ENCODE peak calls at places on chromosomes 6 and 20, in nine cellular contexts. One of them, this sample, is unnamed.

GRCh38 chr6:125926711-125927110 is 29.9 kb upstream of the HINT3 start:
- DNase-seq in iris pigment epithelial cell: no peak
- DNase-seq in Calu3: no peak
- DNase-seq in germinal center: no peak
- DNase-seq in upper lobe of right lung: no peak
- DNase-seq in HFFc6: no peak
- DNase-seq in mesothelial cell of epicardium: no peak
- DNase-seq in activated CD4-positive, alpha-beta memory T cell treated with anti-CD3 and anti-CD28 coated beads for 36 hours: no peak
- DNase-seq in brain pericyte: no peak
- DNase-seq in this sample: no peak

GRCh38 chr20:48538856-48539255 is 288.9 kb downstream of the PREX1 start:
- DNase-seq in activated CD4-positive, alpha-beta memory T cell treated with anti-CD3 and anti-CD28 coated beads for 36 hours: no peak
- DNase-seq in brain pericyte: no peak
- DNase-seq in upper lobe of right lung: no peak
- DNase-seq in germinal center: no peak
- DNase-seq in HFFc6: no peak
- DNase-seq in Calu3: no peak
- DNase-seq in mesothelial cell of epicardium: no peak
- DNase-seq in iris pigment epithelial cell: peak; percentile 8
- DNase-seq in this sample: peak; percentile 66

GRCh38 chr20:59785118-59785959 is 148.1 kb downstream of the SYCP2 start:
- DNase-seq in activated CD4-positive, alpha-beta memory T cell treated with anti-CD3 and anti-CD28 coated beads for 36 hours: no peak
- DNase-seq in Calu3: no peak
- DNase-seq in brain pericyte: no peak
- DNase-seq in mesothelial cell of epicardium: peak; percentile 25
- DNase-seq in upper lobe of right lung: no peak
- DNase-seq in germinal center: no peak
- DNase-seq in HFFc6: no peak
- DNase-seq in iris pigment epithelial cell: no peak
- DNase-seq in this sample: no peak

GRCh38 chr20:11849270-11849920 is 68.3 kb upstream of the BTBD3 start:
- DNase-seq in iris pigment epithelial cell: peak; percentile 83
- DNase-seq in HFFc6: no peak
- DNase-seq in activated CD4-positive, alpha-beta memory T cell treated with anti-CD3 and anti-CD28 coated beads for 36 hours: no peak
- DNase-seq in upper lobe of right lung: no peak
- DNase-seq in mesothelial cell of epicardium: no peak
- DNase-seq in Calu3: no peak
- DNase-seq in germinal center: no peak
- DNase-seq in brain pericyte: no peak
- DNase-seq in this sample: no peak

GRCh38 chr20:11103866-11104265 is 430.1 kb upstream of the JAG1 start:
- DNase-seq in upper lobe of right lung: no peak
- DNase-seq in activated CD4-positive, alpha-beta memory T cell treated with anti-CD3 and anti-CD28 coated beads for 36 hours: no peak
- DNase-seq in iris pigment epithelial cell: peak; percentile 58
- DNase-seq in Calu3: no peak
- DNase-seq in germinal center: no peak
- DNase-seq in HFFc6: no peak
- DNase-seq in brain pericyte: no peak
- DNase-seq in mesothelial cell of epicardium: no peak
- DNase-seq in this sample: no peak

GRCh38 chr6:105359419-105360366 is 43.2 kb downstream of the PREP start:
- DNase-seq in HFFc6: peak; percentile 91
- DNase-seq in Calu3: no peak
- DNase-seq in upper lobe of right lung: no peak
- DNase-seq in brain pericyte: no peak
- DNase-seq in activated CD4-positive, alpha-beta memory T cell treated with anti-CD3 and anti-CD28 coated beads for 36 hours: no peak
- DNase-seq in mesothelial cell of epicardium: no peak
- DNase-seq in germinal center: no peak
- DNase-seq in iris pigment epithelial cell: peak; percentile 96
- DNase-seq in this sample: peak; percentile 78

GRCh38 chr20:50415516-50416268 is 94.5 kb upstream of the PTPN1 start:
- DNase-seq in Calu3: peak; percentile 99
- DNase-seq in upper lobe of right lung: peak; percentile 99
- DNase-seq in mesothelial cell of epicardium: no peak
- DNase-seq in germinal center: no peak
- DNase-seq in iris pigment epithelial cell: peak; percentile 88
- DNase-seq in activated CD4-positive, alpha-beta memory T cell treated with anti-CD3 and anti-CD28 coated beads for 36 hours: no peak
- DNase-seq in HFFc6: peak; percentile 88
- DNase-seq in brain pericyte: no peak
- DNase-seq in this sample: peak; percentile 72

GRCh38 chr6:12024715-12025434 is 12.8 kb downstream of the HIVEP1 start:
- DNase-seq in iris pigment epithelial cell: peak; percentile 84
- DNase-seq in brain pericyte: no peak
- DNase-seq in upper lobe of right lung: no peak
- DNase-seq in mesothelial cell of epicardium: no peak
- DNase-seq in activated CD4-positive, alpha-beta memory T cell treated with anti-CD3 and anti-CD28 coated beads for 36 hours: no peak
- DNase-seq in HFFc6: peak; percentile 63
- DNase-seq in germinal center: no peak
- DNase-seq in Calu3: no peak
- DNase-seq in this sample: peak; percentile 69

GRCh38 chr6:143241110-143241509 is 180.4 kb downstream of the AIG1 start:
- DNase-seq in brain pericyte: no peak
- DNase-seq in upper lobe of right lung: no peak
- DNase-seq in Calu3: no peak
- DNase-seq in activated CD4-positive, alpha-beta memory T cell treated with anti-CD3 and anti-CD28 coated beads for 36 hours: no peak
- DNase-seq in HFFc6: no peak
- DNase-seq in iris pigment epithelial cell: no peak
- DNase-seq in germinal center: no peak
- DNase-seq in mesothelial cell of epicardium: no peak
- DNase-seq in this sample: peak; percentile 51

GRCh38 chr6:43926644-43927524 is 156.9 kb downstream of the VEGFA start:
- DNase-seq in Calu3: peak; percentile 98
- DNase-seq in iris pigment epithelial cell: peak; percentile 67
- DNase-seq in brain pericyte: no peak
- DNase-seq in mesothelial cell of epicardium: no peak
- DNase-seq in activated CD4-positive, alpha-beta memory T cell treated with anti-CD3 and anti-CD28 coated beads for 36 hours: no peak
- DNase-seq in germinal center: no peak
- DNase-seq in upper lobe of right lung: peak; percentile 78
- DNase-seq in HFFc6: peak; percentile 69
- DNase-seq in this sample: peak; percentile 86

GRCh38 chr6:33634203-33634727 is 13.1 kb downstream of the ITPR3 start:
- DNase-seq in iris pigment epithelial cell: no peak
- DNase-seq in upper lobe of right lung: no peak
- DNase-seq in HFFc6: no peak
- DNase-seq in germinal center: no peak
- DNase-seq in activated CD4-positive, alpha-beta memory T cell treated with anti-CD3 and anti-CD28 coated beads for 36 hours: no peak
- DNase-seq in brain pericyte: no peak
- DNase-seq in mesothelial cell of epicardium: no peak
- DNase-seq in Calu3: peak; percentile 52
- DNase-seq in this sample: no peak

GRCh38 chr6:103672169-103672568 is 1187.5 kb downstream of the HACE1 start:
- DNase-seq in germinal center: no peak
- DNase-seq in HFFc6: no peak
- DNase-seq in upper lobe of right lung: no peak
- DNase-seq in activated CD4-positive, alpha-beta memory T cell treated with anti-CD3 and anti-CD28 coated beads for 36 hours: no peak
- DNase-seq in mesothelial cell of epicardium: no peak
- DNase-seq in iris pigment epithelial cell: peak; percentile 5
- DNase-seq in brain pericyte: no peak
- DNase-seq in Calu3: no peak
- DNase-seq in this sample: peak; percentile 26

GRCh38 chr6:111829581-111829980 is 43.7 kb downstream of the FYN start:
- DNase-seq in HFFc6: no peak
- DNase-seq in upper lobe of right lung: no peak
- DNase-seq in activated CD4-positive, alpha-beta memory T cell treated with anti-CD3 and anti-CD28 coated beads for 36 hours: no peak
- DNase-seq in brain pericyte: no peak
- DNase-seq in germinal center: no peak
- DNase-seq in iris pigment epithelial cell: no peak
- DNase-seq in mesothelial cell of epicardium: no peak
- DNase-seq in Calu3: no peak
- DNase-seq in this sample: peak; percentile 45

GRCh38 chr6:139433647-139434419 is 59.4 kb upstream of the CITED2 start:
- DNase-seq in brain pericyte: no peak
- DNase-seq in Calu3: no peak
- DNase-seq in germinal center: no peak
- DNase-seq in upper lobe of right lung: no peak
- DNase-seq in iris pigment epithelial cell: peak; percentile 26
- DNase-seq in activated CD4-positive, alpha-beta memory T cell treated with anti-CD3 and anti-CD28 coated beads for 36 hours: no peak
- DNase-seq in mesothelial cell of epicardium: no peak
- DNase-seq in HFFc6: peak; percentile 14
- DNase-seq in this sample: no peak

GRCh38 chr6:93550551-93551276 is 131.4 kb upstream of the EPHA7 start:
- DNase-seq in upper lobe of right lung: no peak
- DNase-seq in HFFc6: no peak
- DNase-seq in brain pericyte: no peak
- DNase-seq in activated CD4-positive, alpha-beta memory T cell treated with anti-CD3 and anti-CD28 coated beads for 36 hours: no peak
- DNase-seq in germinal center: no peak
- DNase-seq in Calu3: no peak
- DNase-seq in iris pigment epithelial cell: peak; percentile 3
- DNase-seq in mesothelial cell of epicardium: no peak
- DNase-seq in this sample: no peak

GRCh38 chr6:137740967-137741761 is 125.9 kb upstream of the TNFAIP3 start:
- DNase-seq in upper lobe of right lung: no peak
- DNase-seq in HFFc6: no peak
- DNase-seq in brain pericyte: no peak
- DNase-seq in activated CD4-positive, alpha-beta memory T cell treated with anti-CD3 and anti-CD28 coated beads for 36 hours: no peak
- DNase-seq in Calu3: no peak
- DNase-seq in mesothelial cell of epicardium: no peak
- DNase-seq in iris pigment epithelial cell: no peak
- DNase-seq in germinal center: no peak
- DNase-seq in this sample: no peak

GRCh38 chr20:38542994-38543906 is 37.7 kb upstream of the ADIG start:
- DNase-seq in mesothelial cell of epicardium: no peak
- DNase-seq in activated CD4-positive, alpha-beta memory T cell treated with anti-CD3 and anti-CD28 coated beads for 36 hours: no peak
- DNase-seq in iris pigment epithelial cell: no peak
- DNase-seq in brain pericyte: no peak
- DNase-seq in HFFc6: no peak
- DNase-seq in upper lobe of right lung: no peak
- DNase-seq in Calu3: no peak
- DNase-seq in germinal center: peak; percentile 3
- DNase-seq in this sample: no peak

GRCh38 chr20:10239954-10240353 is 21.3 kb downstream of the SNAP25 start:
- DNase-seq in activated CD4-positive, alpha-beta memory T cell treated with anti-CD3 and anti-CD28 coated beads for 36 hours: no peak
- DNase-seq in HFFc6: no peak
- DNase-seq in iris pigment epithelial cell: peak; percentile 19
- DNase-seq in Calu3: peak; percentile 76
- DNase-seq in mesothelial cell of epicardium: no peak
- DNase-seq in germinal center: no peak
- DNase-seq in brain pericyte: no peak
- DNase-seq in upper lobe of right lung: peak; percentile 75
- DNase-seq in this sample: no peak

GRCh38 chr6:12296255-12296573 is 6.1 kb downstream of the EDN1 start:
- DNase-seq in germinal center: no peak
- DNase-seq in mesothelial cell of epicardium: no peak
- DNase-seq in brain pericyte: no peak
- DNase-seq in HFFc6: peak; percentile 84
- DNase-seq in activated CD4-positive, alpha-beta memory T cell treated with anti-CD3 and anti-CD28 coated beads for 36 hours: no peak
- DNase-seq in iris pigment epithelial cell: peak; percentile 50
- DNase-seq in upper lobe of right lung: no peak
- DNase-seq in Calu3: peak; percentile 50
- DNase-seq in this sample: peak; percentile 30

GRCh38 chr20:51687071-51687470 is 81.1 kb downstream of the ATP9A start:
- DNase-seq in germinal center: no peak
- DNase-seq in iris pigment epithelial cell: peak; percentile 69
- DNase-seq in brain pericyte: no peak
- DNase-seq in upper lobe of right lung: no peak
- DNase-seq in HFFc6: peak; percentile 55
- DNase-seq in mesothelial cell of epicardium: no peak
- DNase-seq in activated CD4-positive, alpha-beta memory T cell treated with anti-CD3 and anti-CD28 coated beads for 36 hours: no peak
- DNase-seq in Calu3: peak; percentile 78
- DNase-seq in this sample: peak; percentile 24

GRCh38 chr6:159929819-159930218 is 39.0 kb downstream of the MAS1 start:
- DNase-seq in brain pericyte: no peak
- DNase-seq in germinal center: no peak
- DNase-seq in activated CD4-positive, alpha-beta memory T cell treated with anti-CD3 and anti-CD28 coated beads for 36 hours: peak; percentile 78
- DNase-seq in upper lobe of right lung: no peak
- DNase-seq in mesothelial cell of epicardium: peak; percentile 83
- DNase-seq in Calu3: peak; percentile 74
- DNase-seq in iris pigment epithelial cell: peak; percentile 15
- DNase-seq in HFFc6: no peak
- DNase-seq in this sample: no peak

This sample was measured in trophoblast cell.